ENCODE peak calls at places on chromosomes 4 and X, in ten cellular contexts. L is pancreas; A is mesendoderm; V is breast epithelium; T is GM23248; C is effector memory CD4-positive, alpha-beta T cell; B is right cardiac atrium; E is endothelial cell of umbilical vein; J is endodermal cell; Y is SJSA1. X is an unnamed sample. For H3K27me3, the result is how much of the 10 kb centered on the place peaks cover.

GRCh38 chrX:96372313-96373046 is 312.2 kb upstream of the DIAPH2 start:
- DNase-seq in T (peak), E (peak), C (no peak), L (no peak), Y (no peak), A (peak), B (no peak), V (no peak), J (peak), X (no peak)

GRCh38 chr4:26822546-26822945 is 38.1 kb upstream of the STIM2 start:
- DNase-seq in C (no peak), E (no peak), Y (no peak), B (no peak), J (no peak), A (no peak), T (no peak), L (no peak), V (no peak), X (no peak)

GRCh38 chrX:150731795-150732194 is 38.6 kb downstream of the MTMR1 start:
- DNase-seq in T (peak), E (no peak), A (no peak), L (no peak), Y (no peak), J (no peak), B (peak), V (no peak), C (no peak), X (no peak)

GRCh38 chrX:17692709-17693346 is 44.5 kb upstream of the SCML1 start:
- DNase-seq in E (no peak), L (no peak), C (no peak), V (no peak), Y (no peak), J (peak), T (peak), A (peak), B (no peak), X (no peak)

GRCh38 chr4:95761441-95761840 is 78.5 kb upstream of the PDHA2 start:
- DNase-seq in L (no peak), B (no peak), T (no peak), J (no peak), C (no peak), E (peak), A (peak), Y (no peak), V (no peak), X (no peak)

GRCh38 chr4:81207793-81208192 is 7.2 kb downstream of the PRKG2 start:
- DNase-seq in C (no peak), A (no peak), Y (no peak), B (no peak), T (peak), J (no peak), V (no peak), L (no peak), E (no peak), X (no peak)

GRCh38 chr4:74682567-74683359 is 111.6 kb downstream of the BTC start:
- DNase-seq in B (no peak), L (peak), V (no peak), Y (peak), C (no peak), A (peak), T (peak), E (peak), J (peak), X (peak)

GRCh38 chrX:134026732-134027311 is 41.4 kb upstream of the GPC3 start:
- DNase-seq in J (peak), A (peak), B (no peak), L (peak), E (peak), Y (peak), V (peak), T (peak), C (no peak), X (no peak)

GRCh38 chr4:53185853-53186590 is 179.8 kb downstream of the SCFD2 start:
- DNase-seq in V (no peak), L (no peak), A (no peak), E (no peak), J (no peak), C (no peak), T (peak), Y (peak), B (no peak), X (no peak)

GRCh38 chr4:40323866-40324265 is 11.3 kb upstream of the CHRNA9 start:
- DNase-seq in T (peak), Y (no peak), A (peak), B (no peak), J (no peak), L (no peak), C (no peak), E (no peak), V (no peak), X (no peak)

GRCh38 chr4:14169460-14169859 is 541.9 kb upstream of the BOD1L1 start:
- DNase-seq in A (peak), J (no peak), E (peak), V (no peak), C (no peak), B (no peak), Y (no peak), T (peak), L (no peak), X (no peak)

GRCh38 chr4:137819964-137820383 is 287.7 kb upstream of the PCDH18 start:
- DNase-seq in V (no peak), B (no peak), L (no peak), Y (peak), T (peak), E (peak), A (peak), C (no peak), J (peak), X (no peak)

GRCh38 chr4:29046166-29046565 is 1674.0 kb upstream of the PCDH7 start:
- DNase-seq in T (peak), C (no peak), V (no peak), Y (no peak), B (no peak), L (no peak), A (no peak), J (no peak), E (no peak), X (no peak)

GRCh38 chr4:67522851-67523671 is 22.2 kb downstream of the CENPC start:
- DNase-seq in B (no peak), A (no peak), C (no peak), L (no peak), J (no peak), V (no peak), Y (peak), E (peak), T (no peak), X (no peak)

GRCh38 chrX:48713847-48714246 is 17.3 kb downstream of the SUV39H1 start:
- DNase-seq in V (no peak), J (no peak), C (no peak), A (no peak), Y (no peak), L (no peak), T (no peak), B (no peak), E (no peak), X (no peak)

GRCh38 chr4:183718876-183719275 is 59.8 kb downstream of the TRAPPC11 start:
- DNase-seq in Y (no peak), A (no peak), C (no peak), J (no peak), V (no peak), E (no peak), B (no peak), L (no peak), T (no peak), X (no peak)

DNA sequence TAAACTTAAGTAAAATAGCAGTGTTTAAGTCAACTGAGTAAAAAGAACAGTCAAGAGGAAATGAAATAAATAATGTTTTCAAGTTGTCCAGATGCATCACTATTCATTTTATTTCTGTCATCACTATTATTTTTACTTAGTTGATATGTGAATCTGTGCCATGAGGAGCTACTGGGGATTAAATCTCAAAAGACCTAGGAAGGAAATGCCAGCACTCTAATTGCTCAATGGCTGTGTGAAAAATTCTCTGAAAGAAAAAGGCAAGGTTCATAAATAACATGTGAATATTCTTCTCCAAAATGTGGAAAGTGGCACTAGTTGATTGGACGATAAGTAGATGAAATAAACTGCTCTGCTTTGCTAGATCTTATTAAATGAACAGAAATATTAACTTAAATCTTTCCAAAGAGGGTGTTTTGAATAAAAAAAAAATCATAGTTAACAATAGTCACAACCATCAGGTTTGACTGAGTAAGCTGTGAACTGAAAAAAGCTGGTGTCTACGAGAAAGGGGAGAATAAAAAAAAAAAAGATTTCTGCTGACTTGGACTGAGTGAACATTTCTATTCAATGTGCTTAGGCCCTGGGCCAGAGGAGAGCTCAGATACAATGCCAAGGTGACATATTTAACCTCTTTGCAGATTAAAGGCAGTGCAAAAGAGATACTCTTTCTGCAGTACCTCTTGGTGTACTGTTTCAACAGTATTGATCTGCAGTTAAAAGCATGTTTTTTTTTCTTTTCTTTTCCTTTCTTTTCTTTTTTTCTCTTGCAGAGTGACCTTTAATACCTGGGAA is 1.5 kb downstream of the SPARCL1 start:
- DNase-seq in E (no peak), T (no peak), J (no peak), V (no peak), Y (no peak), C (no peak), B (peak), L (no peak), A (no peak), X (no peak)
- H3K4me3 ChIP-seq in E (no peak), T (no peak), J (no peak), V (peak), Y (no peak), C (no peak), B (peak), L (peak), A (no peak), X (peak)

GRCh38 chrX:42770566-42770965 is 7.4 kb downstream of the PPP1R2C start:
- DNase-seq in L (no peak), B (no peak), Y (no peak), C (no peak), V (no peak), J (no peak), A (peak), T (no peak), E (no peak), X (no peak)
- H3K27me3 ChIP-seq in L (under half), B (under half), Y (under half), C (under half), V (under half), J (under half), A (under half), T (under half), E (under half), X (under half)

DNA sequence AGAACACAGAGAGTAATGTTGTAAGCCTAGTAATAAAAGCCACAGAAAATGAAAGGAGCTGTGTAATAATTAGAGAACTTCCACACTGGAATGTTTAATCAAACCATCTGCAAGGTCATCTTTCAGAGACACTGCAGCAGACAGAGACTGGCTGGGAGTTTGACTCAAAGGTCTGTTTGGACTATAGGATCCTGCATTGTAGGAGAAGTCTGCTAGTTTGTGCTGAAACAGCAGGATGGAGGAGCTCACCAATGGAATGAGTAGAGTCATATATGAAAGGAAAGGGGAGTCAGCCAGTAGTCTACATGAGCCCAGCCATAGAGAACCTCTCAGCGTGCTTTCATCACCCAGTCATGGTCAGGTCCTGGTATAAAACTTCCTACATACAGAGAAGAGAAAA is 4.5 kb upstream of the ACE2 start:
- DNase-seq in L (no peak), T (no peak), V (no peak), E (no peak), B (no peak), A (no peak), C (no peak), J (no peak), Y (no peak), X (no peak)
- H3K27ac ChIP-seq in L (no peak), T (no peak), V (no peak), E (no peak), B (no peak), A (no peak), C (no peak), J (no peak), Y (no peak), X (no peak)

GRCh38 chrX:46978341-46979291 is 66.4 kb downstream of the JADE3 start:
- DNase-seq in B (peak), Y (peak), T (peak), V (peak), J (peak), C (peak), E (peak), L (peak), A (peak), X (peak)
- H3K4me3 ChIP-seq in B (no peak), Y (no peak), T (peak), V (no peak), J (no peak), C (no peak), E (no peak), L (no peak), A (no peak), X (peak)

GRCh38 chr4:3732076-3733028 is 33.8 kb upstream of the ADRA2C start:
- DNase-seq in A (no peak), B (no peak), E (no peak), C (no peak), T (no peak), V (no peak), Y (no peak), L (no peak), J (no peak), X (no peak)
- H3K27me3 ChIP-seq in A (under half), B (under half), E (under half), C (under half), T (under half), V (under half), Y (under half), L (under half), J (under half), X (under half)

DNA sequence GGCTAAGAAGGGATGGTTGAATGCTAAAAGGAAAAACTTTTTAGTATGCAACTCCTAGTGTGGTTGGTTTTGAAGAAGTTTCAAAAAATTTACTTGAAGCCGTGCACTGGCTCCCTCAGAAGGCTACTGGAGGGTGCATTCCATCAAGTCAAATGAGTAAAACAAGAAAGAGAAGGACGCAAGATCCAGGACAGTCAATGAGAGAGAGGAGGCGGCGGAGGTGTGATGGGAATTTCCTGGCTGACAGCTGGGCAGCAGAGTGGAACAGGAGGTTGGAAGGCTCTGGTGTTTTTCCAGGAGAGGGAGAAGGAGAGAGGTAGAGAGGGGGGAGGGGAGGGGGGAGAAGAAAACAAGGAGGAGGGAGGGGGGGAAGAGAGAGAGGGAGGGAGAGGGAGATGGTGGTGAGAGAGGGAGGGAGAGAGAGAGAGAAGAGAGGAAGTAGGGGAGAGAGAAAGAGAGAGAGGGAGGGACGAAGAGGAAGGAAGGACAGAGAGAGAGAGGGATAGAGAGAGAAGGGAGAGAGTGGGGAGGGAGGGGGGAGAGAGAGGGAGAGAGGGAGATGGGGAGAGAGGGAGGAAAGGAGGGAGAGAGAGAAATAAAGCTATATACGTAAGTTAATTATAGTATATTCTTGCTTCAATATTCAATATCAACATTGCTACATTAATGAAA is 126.4 kb downstream of the SH3KBP1 start:
- DNase-seq in L (no peak), Y (no peak), C (no peak), J (no peak), V (no peak), A (peak), E (no peak), T (no peak), B (no peak), X (no peak)
- H3K27ac ChIP-seq in L (no peak), Y (no peak), C (no peak), J (no peak), V (no peak), A (no peak), E (no peak), T (no peak), B (no peak), X (no peak)

DNA sequence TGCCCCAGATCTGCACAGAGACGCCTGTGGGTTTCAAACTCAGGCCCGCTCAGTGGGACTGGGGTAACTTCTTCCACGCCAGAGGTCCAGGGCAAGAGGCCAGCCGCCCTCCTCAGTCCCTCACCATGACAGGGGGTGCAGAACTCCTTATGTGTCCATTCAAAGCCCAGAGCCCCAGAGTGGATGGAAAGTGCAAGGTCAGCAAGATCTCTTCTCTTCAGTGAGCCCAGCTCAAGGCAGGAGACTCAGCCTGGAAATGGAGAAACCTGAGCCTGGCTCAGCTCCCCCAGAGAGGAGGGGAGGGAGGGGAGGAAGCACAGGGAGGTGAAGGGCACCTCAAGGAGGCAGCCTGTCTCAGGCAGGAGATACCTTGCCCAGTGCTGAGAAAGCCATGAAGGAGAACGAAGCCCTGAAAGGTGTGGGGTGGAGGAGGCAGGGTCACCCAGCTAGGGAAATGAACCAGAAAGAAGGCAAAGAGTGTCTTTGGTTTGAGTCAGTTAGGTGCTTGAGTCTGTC is 121.8 kb upstream of the PJA1 start:
- DNase-seq in J (no peak), E (no peak), V (no peak), C (no peak), A (no peak), Y (no peak), B (no peak), T (no peak), L (no peak), X (no peak)
- H3K4me3 ChIP-seq in J (no peak), E (no peak), V (no peak), C (no peak), A (no peak), Y (no peak), B (no peak), T (no peak), L (no peak), X (no peak)